ENCODE peak calls at places on chromosome 20, in ten cellular contexts. One of them, this sample, is unnamed.

GRCh38 chr20:33812673-33813462 is 1.7 kb downstream of the CHMP4B start:
- DNase-seq in stromal cell of bone marrow: no peak
- DNase-seq in activated CD4-positive, alpha-beta T cell treated with anti-CD3 and anti-CD28 coated beads for 24 hours: no peak
- DNase-seq in COR-L47: no peak
- DNase-seq in endothelial cell: no peak
- DNase-seq in HCEC 1CT: peak; percentile 24
- DNase-seq in AG08396: no peak
- DNase-seq in heart right ventricle: no peak
- DNase-seq in T-helper 2 cell: no peak
- DNase-seq in GM12865: peak; percentile 21
- DNase-seq in this sample: no peak

GRCh38 chr20:58117944-58118343 is 110.5 kb downstream of the ANKRD60 start:
- DNase-seq in endothelial cell: no peak
- DNase-seq in heart right ventricle: no peak
- DNase-seq in stromal cell of bone marrow: no peak
- DNase-seq in GM12865: no peak
- DNase-seq in COR-L47: no peak
- DNase-seq in T-helper 2 cell: no peak
- DNase-seq in HCEC 1CT: no peak
- DNase-seq in AG08396: no peak
- DNase-seq in activated CD4-positive, alpha-beta T cell treated with anti-CD3 and anti-CD28 coated beads for 24 hours: no peak
- DNase-seq in this sample: no peak

GRCh38 chr20:3923818-3924217 is 34.6 kb downstream of the PANK2 start:
- DNase-seq in GM12865: no peak
- DNase-seq in COR-L47: no peak
- DNase-seq in heart right ventricle: no peak
- DNase-seq in T-helper 2 cell: no peak
- DNase-seq in HCEC 1CT: no peak
- DNase-seq in endothelial cell: no peak
- DNase-seq in activated CD4-positive, alpha-beta T cell treated with anti-CD3 and anti-CD28 coated beads for 24 hours: no peak
- DNase-seq in AG08396: no peak
- DNase-seq in stromal cell of bone marrow: no peak
- DNase-seq in this sample: no peak

GRCh38 chr20:46720019-46720418 is 10.6 kb downstream of the SLC2A10 start:
- DNase-seq in GM12865: no peak
- DNase-seq in stromal cell of bone marrow: no peak
- DNase-seq in heart right ventricle: no peak
- DNase-seq in COR-L47: no peak
- DNase-seq in AG08396: no peak
- DNase-seq in HCEC 1CT: no peak
- DNase-seq in activated CD4-positive, alpha-beta T cell treated with anti-CD3 and anti-CD28 coated beads for 24 hours: no peak
- DNase-seq in T-helper 2 cell: no peak
- DNase-seq in endothelial cell: no peak
- DNase-seq in this sample: no peak

GRCh38 chr20:33516882-33517281 is 27.0 kb downstream of the CBFA2T2 start:
- DNase-seq in activated CD4-positive, alpha-beta T cell treated with anti-CD3 and anti-CD28 coated beads for 24 hours: no peak
- DNase-seq in COR-L47: no peak
- DNase-seq in T-helper 2 cell: no peak
- DNase-seq in endothelial cell: no peak
- DNase-seq in HCEC 1CT: no peak
- DNase-seq in stromal cell of bone marrow: no peak
- DNase-seq in heart right ventricle: no peak
- DNase-seq in GM12865: peak; percentile 2
- DNase-seq in AG08396: no peak
- DNase-seq in this sample: no peak

GRCh38 chr20:891121-892080 is 24.7 kb downstream of the ANGPT4 start:
- DNase-seq in COR-L47: no peak
- DNase-seq in heart right ventricle: peak; percentile 18
- DNase-seq in activated CD4-positive, alpha-beta T cell treated with anti-CD3 and anti-CD28 coated beads for 24 hours: no peak
- DNase-seq in T-helper 2 cell: no peak
- DNase-seq in endothelial cell: no peak
- DNase-seq in HCEC 1CT: no peak
- DNase-seq in GM12865: peak; percentile 35
- DNase-seq in stromal cell of bone marrow: no peak
- DNase-seq in AG08396: no peak
- DNase-seq in this sample: no peak

GRCh38 chr20:31968299-31969126 is 562 bp downstream of the XKR7 start:
- DNase-seq in stromal cell of bone marrow: peak; percentile 17
- DNase-seq in AG08396: peak; percentile 92
- DNase-seq in activated CD4-positive, alpha-beta T cell treated with anti-CD3 and anti-CD28 coated beads for 24 hours: peak; percentile 68
- DNase-seq in endothelial cell: peak; percentile 93
- DNase-seq in heart right ventricle: peak; percentile 71
- DNase-seq in T-helper 2 cell: peak; percentile 68
- DNase-seq in HCEC 1CT: peak; percentile 18
- DNase-seq in GM12865: peak; percentile 76
- DNase-seq in COR-L47: no peak
- DNase-seq in this sample: no peak

GRCh38 chr20:46979603-46980241 is 85.1 kb downstream of the EYA2 start:
- DNase-seq in GM12865: peak; percentile 39
- DNase-seq in endothelial cell: no peak
- DNase-seq in heart right ventricle: no peak
- DNase-seq in activated CD4-positive, alpha-beta T cell treated with anti-CD3 and anti-CD28 coated beads for 24 hours: no peak
- DNase-seq in T-helper 2 cell: no peak
- DNase-seq in stromal cell of bone marrow: no peak
- DNase-seq in HCEC 1CT: no peak
- DNase-seq in AG08396: no peak
- DNase-seq in COR-L47: no peak
- DNase-seq in this sample: no peak

GRCh38 chr20:43196243-43196642 is 6.5 kb upstream of the PTPRT start:
- DNase-seq in GM12865: no peak
- DNase-seq in activated CD4-positive, alpha-beta T cell treated with anti-CD3 and anti-CD28 coated beads for 24 hours: no peak
- DNase-seq in AG08396: no peak
- DNase-seq in endothelial cell: no peak
- DNase-seq in stromal cell of bone marrow: no peak
- DNase-seq in HCEC 1CT: no peak
- DNase-seq in COR-L47: no peak
- DNase-seq in T-helper 2 cell: no peak
- DNase-seq in heart right ventricle: no peak
- DNase-seq in this sample: no peak

GRCh38 chr20:36214684-36215256 is 21.5 kb upstream of the AAR2 start:
- DNase-seq in AG08396: peak; percentile 44
- DNase-seq in HCEC 1CT: peak; percentile 26
- DNase-seq in GM12865: peak; percentile 57
- DNase-seq in heart right ventricle: no peak
- DNase-seq in stromal cell of bone marrow: no peak
- DNase-seq in COR-L47: peak; percentile 22
- DNase-seq in activated CD4-positive, alpha-beta T cell treated with anti-CD3 and anti-CD28 coated beads for 24 hours: no peak
- DNase-seq in endothelial cell: no peak
- DNase-seq in T-helper 2 cell: no peak
- DNase-seq in this sample: no peak

GRCh38 chr20:59644371-59644939 is 40.1 kb downstream of the PHACTR3 start:
- DNase-seq in AG08396: no peak
- DNase-seq in GM12865: no peak
- DNase-seq in HCEC 1CT: no peak
- DNase-seq in activated CD4-positive, alpha-beta T cell treated with anti-CD3 and anti-CD28 coated beads for 24 hours: no peak
- DNase-seq in T-helper 2 cell: no peak
- DNase-seq in stromal cell of bone marrow: no peak
- DNase-seq in heart right ventricle: no peak
- DNase-seq in endothelial cell: no peak
- DNase-seq in COR-L47: no peak
- DNase-seq in this sample: no peak

GRCh38 chr20:57672164-57672563 is 37.7 kb downstream of the PMEPA1 start:
- DNase-seq in GM12865: no peak
- DNase-seq in T-helper 2 cell: no peak
- DNase-seq in heart right ventricle: peak; percentile 70
- DNase-seq in COR-L47: no peak
- DNase-seq in stromal cell of bone marrow: no peak
- DNase-seq in endothelial cell: peak; percentile 34
- DNase-seq in activated CD4-positive, alpha-beta T cell treated with anti-CD3 and anti-CD28 coated beads for 24 hours: no peak
- DNase-seq in HCEC 1CT: no peak
- DNase-seq in AG08396: peak; percentile 38
- DNase-seq in this sample: no peak

GRCh38 chr20:51553897-51554504 is 11.5 kb upstream of the NFATC2 start:
- DNase-seq in T-helper 2 cell: no peak
- DNase-seq in stromal cell of bone marrow: no peak
- DNase-seq in endothelial cell: no peak
- DNase-seq in GM12865: no peak
- DNase-seq in activated CD4-positive, alpha-beta T cell treated with anti-CD3 and anti-CD28 coated beads for 24 hours: no peak
- DNase-seq in AG08396: no peak
- DNase-seq in COR-L47: no peak
- DNase-seq in heart right ventricle: no peak
- DNase-seq in HCEC 1CT: peak; percentile 77
- DNase-seq in this sample: no peak